ENCODE peak calls at places on chromosome 11, in five cellular contexts. A, Z, O, H and L are unnamed samples.

GRCh38 chr11:118918686-118919280 is 6.9 kb downstream of the BCL9L start:
- DNase-seq in Z (peak), H (no peak), O (no peak), A (peak), L (no peak)

GRCh38 chr11:5624489-5625278 is at the start of gene TRIM34:
- DNase-seq in Z (peak), A (peak), O (peak), H (no peak), L (peak)

GRCh38 chr11:66371627-66372415 is at the start of gene SLC29A2:
- DNase-seq in H (no peak), A (peak), O (peak), Z (peak), L (peak)

GRCh38 chr11:62556102-62556871 is 9.7 kb upstream of the AHNAK start:
- DNase-seq in O (peak), H (no peak), A (peak), Z (peak), L (peak)

GRCh38 chr11:124884869-124885479 is 12.7 kb downstream of the ROBO4 start:
- DNase-seq in Z (no peak), A (no peak), H (no peak), O (no peak), L (no peak)

GRCh38 chr11:57460017-57460755 is at the start of gene RTN4RL2:
- DNase-seq in H (peak), A (peak), Z (peak), O (peak), L (no peak)

GRCh38 chr11:76048763-76049162 is 157.5 kb downstream of the WNT11 start:
- DNase-seq in Z (peak), A (no peak), O (no peak), H (no peak), L (no peak)

GRCh38 chr11:88421530-88421929 is 84.0 kb upstream of the CTSC start:
- DNase-seq in H (no peak), A (no peak), O (peak), Z (no peak), L (peak)

GRCh38 chr11:72635931-72636330 is 38.3 kb downstream of the PDE2A start:
- DNase-seq in Z (no peak), A (no peak), H (no peak), O (no peak), L (no peak)

GRCh38 chr11:66570117-66570825 is 1.9 kb upstream of the CTSF start:
- DNase-seq in Z (no peak), H (no peak), A (no peak), O (no peak), L (no peak)

GRCh38 chr11:65859812-65860277 is 388 bp upstream of the MUS81 start:
- DNase-seq in Z (no peak), A (no peak), O (no peak), H (no peak), L (no peak)

GRCh38 chr11:110529043-110529442 is 99.3 kb downstream of the FDX1 start:
- DNase-seq in Z (peak), H (peak), A (no peak), O (peak), L (no peak)

GRCh38 chr11:109697140-109697843 is 275.3 kb downstream of the C11orf87 start:
- DNase-seq in Z (peak), O (peak), H (peak), A (peak), L (no peak)

GRCh38 chr11:69942333-69942820 is 123.2 kb upstream of the FGF3 start:
- DNase-seq in Z (no peak), A (no peak), O (no peak), H (no peak), L (no peak)

GRCh38 chr11:97743205-97743742 is 1277.5 kb upstream of the CNTN5 start:
- DNase-seq in O (no peak), A (no peak), H (no peak), Z (peak), L (peak)

GRCh38 chr11:97814325-97814959 is 1206.3 kb upstream of the CNTN5 start:
- DNase-seq in O (no peak), H (no peak), A (no peak), Z (no peak), L (no peak)

GRCh38 chr11:77209663-77210062 is 81.6 kb downstream of the MYO7A start:
- DNase-seq in O (no peak), A (no peak), Z (no peak), H (no peak), L (no peak)

GRCh38 chr11:118144301-118144701 is 8.3 kb downstream of the SCN4B start:
- DNase-seq in Z (no peak), O (no peak), A (no peak), H (no peak), L (no peak)

GRCh38 chr11:63682045-63682915 is 980 bp downstream of the RTN3 start:
- DNase-seq in Z (peak), H (peak), O (peak), A (peak), L (no peak)

GRCh38 chr11:36436084-36436483 is 74.0 kb downstream of the TRAF6 start:
- DNase-seq in H (no peak), Z (no peak), O (no peak), A (no peak), L (no peak)

GRCh38 chr11:12675951-12676711 is 1.9 kb downstream of the TEAD1 start:
- DNase-seq in O (no peak), A (no peak), Z (no peak), H (no peak), L (no peak)

GRCh38 chr11:12109591-12110196 is 696 bp upstream of the MICAL2 start:
- DNase-seq in H (no peak), O (peak), Z (no peak), A (no peak), L (no peak)

GRCh38 chr11:96134622-96135021 is 208.4 kb downstream of the MAML2 start:
- DNase-seq in Z (peak), A (no peak), H (no peak), O (no peak), L (no peak)

GRCh38 chr11:76806608-76807205 is 23.6 kb downstream of the TSKU start:
- DNase-seq in A (no peak), O (no peak), H (no peak), Z (no peak), L (no peak)

GRCh38 chr11:58575377-58576020 is at the start of gene LPXN:
- DNase-seq in A (no peak), Z (no peak), O (no peak), H (no peak), L (no peak)

GRCh38 chr11:10584071-10584501 is 15.6 kb upstream of the LYVE1 start:
- DNase-seq in O (no peak), H (no peak), A (no peak), Z (no peak), L (no peak)

GRCh38 chr11:104964247-104964646 is 4.1 kb downstream of the CASP4 start:
- DNase-seq in Z (no peak), A (no peak), H (no peak), O (no peak), L (no peak)

GRCh38 chr11:112506852-112507251 is 246.2 kb upstream of the PLET1 start:
- DNase-seq in Z (no peak), A (no peak), H (no peak), O (no peak), L (no peak)

GRCh38 chr11:56331861-56332491 is 13.9 kb upstream of the OR8K1 start:
- DNase-seq in O (no peak), Z (no peak), H (no peak), A (no peak), L (no peak)

GRCh38 chr11:7543302-7543701 is 29.5 kb downstream of the PPFIBP2 start:
- DNase-seq in H (no peak), A (no peak), O (no peak), Z (no peak), L (no peak)

GRCh38 chr11:119101759-119102423 is at the start of gene DPAGT1:
- DNase-seq in O (peak), A (peak), H (peak), Z (peak), L (peak)

GRCh38 chr11:61485080-61485479 is 23.5 kb upstream of the LRRC10B start:
- DNase-seq in A (no peak), Z (no peak), O (no peak), H (no peak), L (no peak)

GRCh38 chr11:65806972-65807371 is 20.1 kb downstream of the OVOL1 start:
- DNase-seq in Z (no peak), A (no peak), O (no peak), H (no peak), L (no peak)

GRCh38 chr11:35247863-35248262 is 108.9 kb downstream of the CD44 start:
- DNase-seq in H (no peak), Z (no peak), A (no peak), O (no peak), L (no peak)

GRCh38 chr11:119056397-119056999 is 507 bp downstream of the HYOU1 start:
- DNase-seq in O (no peak), A (peak), H (no peak), Z (no peak), L (no peak)

GRCh38 chr11:47488674-47489394 is 39.9 kb upstream of the RAPSN start:
- DNase-seq in A (no peak), O (no peak), Z (no peak), H (no peak), L (no peak)

GRCh38 chr11:82261367-82261766 is 472.3 kb downstream of the FAM181B start:
- DNase-seq in H (no peak), Z (no peak), A (no peak), O (no peak), L (no peak)

GRCh38 chr11:134380229-134380628 is 31.8 kb downstream of the B3GAT1 start:
- DNase-seq in O (no peak), A (no peak), H (no peak), Z (no peak), L (no peak)
- TF ChIP-seq KDM1A in O (no peak), A (no peak), H (no peak), Z (no peak), L (no peak)

DNA sequence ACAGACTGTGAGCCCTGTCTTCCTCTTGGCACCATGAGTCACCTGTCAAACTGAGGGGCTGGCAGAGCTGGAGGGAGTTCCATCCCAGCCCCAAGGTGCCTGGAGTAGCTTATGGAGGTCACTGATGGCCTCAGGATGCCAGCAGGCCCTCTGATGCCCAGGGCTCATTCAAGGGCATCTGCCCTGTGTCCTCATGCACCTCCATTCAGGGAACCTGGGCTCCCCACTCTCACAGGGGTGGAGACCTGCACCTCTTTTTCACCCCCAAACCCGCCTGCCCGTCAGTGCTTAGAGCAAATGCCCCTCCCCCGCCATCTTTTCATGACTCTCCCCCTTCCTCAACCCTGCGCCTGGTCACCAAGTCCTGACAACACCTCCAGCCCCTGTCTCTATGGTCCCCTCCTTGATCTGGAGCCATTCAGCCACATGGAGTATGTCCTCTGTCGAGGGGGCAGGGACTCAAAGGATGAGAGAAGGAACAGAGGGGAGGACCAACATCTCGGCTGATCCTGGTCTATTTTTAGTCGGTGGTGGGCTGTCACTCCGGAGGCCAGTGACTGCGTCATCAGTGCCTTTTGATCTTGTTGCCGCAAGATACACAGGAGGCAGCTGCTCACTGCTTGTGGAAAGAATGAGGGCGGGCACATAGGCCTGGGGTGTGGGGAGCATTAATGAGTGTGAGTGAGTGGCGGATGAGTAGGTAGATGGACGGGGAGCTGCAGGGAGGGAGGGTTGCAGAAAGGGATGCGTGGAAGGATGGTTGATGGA is 72.2 kb downstream of the CDKN1C start:
- DNase-seq in A (no peak), Z (no peak), H (peak), O (no peak), L (no peak)
- TF ChIP-seq KDM1A in A (no peak), Z (no peak), H (no peak), O (no peak), L (no peak)

GRCh38 chr11:74269161-74269809 is 42.2 kb downstream of the P4HA3 start:
- DNase-seq in Z (peak), H (no peak), A (no peak), O (no peak), L (no peak)
- TF ChIP-seq KDM1A in Z (no peak), H (no peak), A (no peak), O (no peak), L (no peak)

DNA sequence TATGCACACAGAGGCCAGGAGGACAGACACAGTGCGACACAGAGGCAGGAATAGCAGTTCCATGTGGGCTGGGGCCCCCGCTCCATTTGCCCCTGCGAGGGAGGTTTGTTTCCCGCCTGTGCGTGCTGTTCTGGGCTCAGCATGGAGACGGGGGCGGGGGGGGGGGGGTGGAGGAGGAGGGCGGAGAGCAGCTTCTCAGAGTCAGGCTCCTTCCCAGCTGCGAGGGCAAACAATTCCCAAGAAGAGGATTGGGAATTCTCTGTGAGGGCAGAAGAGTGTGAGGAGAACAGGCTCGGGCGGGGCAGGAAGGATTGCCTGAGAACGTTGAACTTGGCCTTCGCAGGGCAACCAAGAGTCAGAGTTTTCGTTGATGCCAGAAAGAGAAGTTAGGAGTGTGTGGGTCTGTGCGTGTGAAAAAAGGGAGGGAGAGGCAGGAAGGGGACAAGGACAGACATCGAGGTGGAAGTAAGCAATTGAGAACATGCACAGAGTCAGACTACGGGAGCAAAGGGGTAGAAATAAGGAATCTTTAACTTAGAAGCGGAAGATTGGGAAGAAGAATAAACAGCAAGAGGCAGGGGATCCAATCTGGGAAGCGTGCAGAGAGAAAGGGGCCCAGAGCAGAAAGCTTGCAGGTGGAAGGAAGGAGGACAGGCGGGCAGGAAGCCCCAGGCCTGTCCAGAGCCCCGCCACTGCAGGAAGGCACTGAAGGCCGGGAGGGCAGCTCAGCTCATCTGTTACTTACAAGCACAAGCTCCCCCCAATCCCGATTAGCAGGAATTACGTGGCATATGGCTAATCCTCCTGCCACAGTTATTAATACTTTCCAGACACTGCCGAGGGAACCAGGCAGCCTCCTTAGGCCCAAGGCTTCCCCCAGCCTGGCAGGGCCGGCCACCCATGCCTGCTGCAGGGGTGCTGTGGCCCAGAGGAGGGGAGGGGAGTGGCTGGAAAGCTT is 15.6 kb upstream of the JAM3 start:
- DNase-seq in Z (no peak), O (no peak), H (no peak), A (no peak), L (no peak)
- TF ChIP-seq KDM1A in Z (no peak), O (no peak), H (no peak), A (no peak), L (no peak)